ENCODE peak calls at places on chromosomes 16 and 17, in eight cellular contexts. U, Q, V, T, Z, K, H and J are unnamed samples.

GRCh38 chr17:16853661-16854320 is 118.1 kb downstream of the TNFRSF13B start:
- DNase-seq in Q (no peak), Z (no peak), H (no peak), V (no peak), K (no peak), U (no peak), T (no peak), J (no peak)

GRCh38 chr17:21361020-21361809 is 14.9 kb upstream of the KCNJ12 start:
- DNase-seq in K (no peak), H (no peak), Z (no peak), Q (no peak), V (no peak), T (no peak), U (no peak), J (no peak)

GRCh38 chr17:29179232-29180036 is 764 bp downstream of the MYO18A start:
- DNase-seq in Q (peak), K (no peak), H (no peak), T (no peak), Z (peak), V (peak), U (peak), J (no peak)

GRCh38 chr17:29158515-29159275 is 21.5 kb downstream of the MYO18A start:
- DNase-seq in Z (peak), H (peak), U (no peak), Q (no peak), T (no peak), V (peak), K (no peak), J (no peak)

GRCh38 chr16:4765511-4766474 is 1.2 kb downstream of the ZNF500 start:
- DNase-seq in V (no peak), Z (no peak), U (no peak), Q (no peak), T (no peak), H (no peak), K (no peak), J (no peak)

GRCh38 chr17:31674305-31674704 is 184.7 kb downstream of the COPRS start:
- DNase-seq in V (peak), H (peak), T (no peak), Q (no peak), Z (peak), U (no peak), K (no peak), J (no peak)

GRCh38 chr17:42392664-42393415 is 4.6 kb upstream of the STAT3 start:
- DNase-seq in T (no peak), Q (no peak), U (no peak), H (no peak), Z (no peak), V (no peak), K (no peak), J (no peak)

GRCh38 chr16:8782673-8783072 is 14.8 kb downstream of the TMEM186 start:
- DNase-seq in U (no peak), V (no peak), Z (no peak), T (no peak), K (no peak), Q (no peak), H (no peak), J (no peak)

GRCh38 chr16:2151188-2152091 is 3.0 kb downstream of the RAB26 start:
- DNase-seq in K (no peak), H (no peak), Q (no peak), V (peak), T (no peak), Z (peak), U (no peak), J (no peak)

GRCh38 chr16:54447606-54448440 is 161.2 kb upstream of the IRX3 start:
- DNase-seq in H (peak), U (peak), Q (no peak), Z (peak), K (no peak), V (peak), T (no peak), J (no peak)

GRCh38 chr17:57174591-57174990 is 81.7 kb upstream of the MSI2 start:
- DNase-seq in Z (no peak), Q (no peak), T (no peak), K (no peak), V (no peak), H (no peak), U (no peak), J (no peak)

GRCh38 chr16:58187657-58188430 is 10.1 kb downstream of the CSNK2A2 start:
- DNase-seq in Z (no peak), T (no peak), V (no peak), H (no peak), U (no peak), Q (no peak), K (no peak), J (no peak)